ENCODE peak calls at places on chromosomes 5 and 9, in eight cellular contexts. One of them, this sample, is unnamed.

GRCh38 chr9:126337690-126338426 is 11.2 kb downstream of the MVB12B start:
- DNase-seq in stomach: no peak
- DNase-seq in tibial artery: no peak
- DNase-seq in fibroblast of lung: no peak
- DNase-seq in fibroblast of pulmonary artery: no peak
- DNase-seq in right lobe of liver: no peak
- DNase-seq in fibroblast of mammary gland: no peak
- DNase-seq in A549: no peak
- DNase-seq in this sample: no peak

GRCh38 chr9:101791938-101792337 is 53.5 kb upstream of the GRIN3A start:
- DNase-seq in A549: peak
- DNase-seq in fibroblast of pulmonary artery: peak
- DNase-seq in stomach: no peak
- DNase-seq in fibroblast of lung: no peak
- DNase-seq in right lobe of liver: no peak
- DNase-seq in fibroblast of mammary gland: peak
- DNase-seq in tibial artery: no peak
- DNase-seq in this sample: no peak

GRCh38 chr5:3104446-3105047 is 353.1 kb upstream of the IRX2 start:
- DNase-seq in stomach: no peak
- DNase-seq in fibroblast of lung: no peak
- DNase-seq in A549: no peak
- DNase-seq in tibial artery: no peak
- DNase-seq in right lobe of liver: no peak
- DNase-seq in fibroblast of mammary gland: no peak
- DNase-seq in fibroblast of pulmonary artery: no peak
- DNase-seq in this sample: no peak

GRCh38 chr9:128102861-128103588 is 24.5 kb downstream of the PTGES2 start:
- DNase-seq in right lobe of liver: peak
- DNase-seq in A549: no peak
- DNase-seq in stomach: peak
- DNase-seq in fibroblast of pulmonary artery: no peak
- DNase-seq in tibial artery: no peak
- DNase-seq in fibroblast of mammary gland: no peak
- DNase-seq in fibroblast of lung: no peak
- DNase-seq in this sample: no peak

GRCh38 chr5:139369181-139369580 is 13.9 kb downstream of the SLC23A1 start:
- DNase-seq in tibial artery: no peak
- DNase-seq in stomach: no peak
- DNase-seq in right lobe of liver: no peak
- DNase-seq in fibroblast of mammary gland: peak
- DNase-seq in A549: no peak
- DNase-seq in fibroblast of pulmonary artery: no peak
- DNase-seq in fibroblast of lung: peak
- DNase-seq in this sample: no peak

GRCh38 chr5:170565077-170565476 is 61.3 kb downstream of the KCNIP1 start:
- DNase-seq in fibroblast of pulmonary artery: no peak
- DNase-seq in fibroblast of lung: no peak
- DNase-seq in A549: no peak
- DNase-seq in tibial artery: no peak
- DNase-seq in right lobe of liver: no peak
- DNase-seq in stomach: no peak
- DNase-seq in fibroblast of mammary gland: no peak
- DNase-seq in this sample: no peak

GRCh38 chr5:1239514-1240251 is 14.5 kb downstream of the SLC6A18 start:
- DNase-seq in A549: no peak
- DNase-seq in fibroblast of mammary gland: no peak
- DNase-seq in fibroblast of lung: no peak
- DNase-seq in right lobe of liver: no peak
- DNase-seq in fibroblast of pulmonary artery: no peak
- DNase-seq in tibial artery: no peak
- DNase-seq in stomach: peak
- DNase-seq in this sample: no peak

GRCh38 chr9:22427226-22427880 is 19.3 kb upstream of the DMRTA1 start:
- DNase-seq in right lobe of liver: no peak
- DNase-seq in fibroblast of pulmonary artery: no peak
- DNase-seq in A549: no peak
- DNase-seq in tibial artery: no peak
- DNase-seq in stomach: no peak
- DNase-seq in fibroblast of mammary gland: no peak
- DNase-seq in fibroblast of lung: no peak
- DNase-seq in this sample: no peak

GRCh38 chr9:89629096-89629976 is 24.5 kb downstream of the GADD45G start:
- DNase-seq in fibroblast of lung: no peak
- DNase-seq in tibial artery: no peak
- DNase-seq in fibroblast of pulmonary artery: no peak
- DNase-seq in right lobe of liver: no peak
- DNase-seq in stomach: no peak
- DNase-seq in fibroblast of mammary gland: no peak
- DNase-seq in A549: no peak
- DNase-seq in this sample: no peak

GRCh38 chr5:66408561-66408960 is 187.6 kb upstream of the MAST4 start:
- DNase-seq in stomach: no peak
- DNase-seq in right lobe of liver: no peak
- DNase-seq in fibroblast of mammary gland: no peak
- DNase-seq in tibial artery: no peak
- DNase-seq in A549: no peak
- DNase-seq in fibroblast of lung: no peak
- DNase-seq in fibroblast of pulmonary artery: no peak
- DNase-seq in this sample: no peak

GRCh38 chr5:141330299-141331080 is at the start of gene PCDHGA1:
- DNase-seq in tibial artery: no peak
- DNase-seq in fibroblast of mammary gland: peak
- DNase-seq in stomach: no peak
- DNase-seq in A549: peak
- DNase-seq in fibroblast of lung: peak
- DNase-seq in fibroblast of pulmonary artery: peak
- DNase-seq in right lobe of liver: peak
- DNase-seq in this sample: no peak

GRCh38 chr5:17260549-17260948 is 43.1 kb downstream of the BASP1 start:
- DNase-seq in tibial artery: no peak
- DNase-seq in A549: no peak
- DNase-seq in right lobe of liver: no peak
- DNase-seq in fibroblast of lung: no peak
- DNase-seq in fibroblast of pulmonary artery: no peak
- DNase-seq in fibroblast of mammary gland: no peak
- DNase-seq in stomach: no peak
- DNase-seq in this sample: no peak

GRCh38 chr5:143536364-143536763 is 132.9 kb upstream of the NR3C1 start:
- DNase-seq in tibial artery: peak
- DNase-seq in stomach: no peak
- DNase-seq in A549: peak
- DNase-seq in fibroblast of mammary gland: peak
- DNase-seq in fibroblast of pulmonary artery: peak
- DNase-seq in right lobe of liver: no peak
- DNase-seq in fibroblast of lung: peak
- DNase-seq in this sample: peak

GRCh38 chr5:153067869-153068268 is 422.6 kb upstream of the GRIA1 start:
- DNase-seq in fibroblast of mammary gland: no peak
- DNase-seq in fibroblast of lung: no peak
- DNase-seq in tibial artery: no peak
- DNase-seq in A549: no peak
- DNase-seq in right lobe of liver: no peak
- DNase-seq in stomach: no peak
- DNase-seq in fibroblast of pulmonary artery: no peak
- DNase-seq in this sample: no peak

GRCh38 chr5:55599148-55600050 is 64.6 kb upstream of the PLPP1 start:
- DNase-seq in fibroblast of pulmonary artery: peak
- DNase-seq in tibial artery: no peak
- DNase-seq in right lobe of liver: no peak
- DNase-seq in A549: no peak
- DNase-seq in stomach: no peak
- DNase-seq in fibroblast of lung: no peak
- DNase-seq in fibroblast of mammary gland: no peak
- DNase-seq in this sample: no peak

GRCh38 chr5:55600086-55600485 is 65.3 kb upstream of the PLPP1 start:
- DNase-seq in fibroblast of mammary gland: no peak
- DNase-seq in fibroblast of pulmonary artery: no peak
- DNase-seq in stomach: no peak
- DNase-seq in A549: no peak
- DNase-seq in fibroblast of lung: no peak
- DNase-seq in right lobe of liver: no peak
- DNase-seq in tibial artery: no peak
- DNase-seq in this sample: no peak

GRCh38 chr5:55601209-55601618 is 66.5 kb upstream of the PLPP1 start:
- DNase-seq in fibroblast of pulmonary artery: peak
- DNase-seq in A549: peak
- DNase-seq in fibroblast of lung: peak
- DNase-seq in fibroblast of mammary gland: peak
- DNase-seq in right lobe of liver: peak
- DNase-seq in stomach: peak
- DNase-seq in tibial artery: peak
- DNase-seq in this sample: peak

GRCh38 chr5:55603947-55604346 is 69.2 kb upstream of the PLPP1 start:
- DNase-seq in fibroblast of lung: peak
- DNase-seq in fibroblast of mammary gland: peak
- DNase-seq in tibial artery: no peak
- DNase-seq in stomach: no peak
- DNase-seq in right lobe of liver: no peak
- DNase-seq in fibroblast of pulmonary artery: peak
- DNase-seq in A549: no peak
- DNase-seq in this sample: no peak

DNA sequence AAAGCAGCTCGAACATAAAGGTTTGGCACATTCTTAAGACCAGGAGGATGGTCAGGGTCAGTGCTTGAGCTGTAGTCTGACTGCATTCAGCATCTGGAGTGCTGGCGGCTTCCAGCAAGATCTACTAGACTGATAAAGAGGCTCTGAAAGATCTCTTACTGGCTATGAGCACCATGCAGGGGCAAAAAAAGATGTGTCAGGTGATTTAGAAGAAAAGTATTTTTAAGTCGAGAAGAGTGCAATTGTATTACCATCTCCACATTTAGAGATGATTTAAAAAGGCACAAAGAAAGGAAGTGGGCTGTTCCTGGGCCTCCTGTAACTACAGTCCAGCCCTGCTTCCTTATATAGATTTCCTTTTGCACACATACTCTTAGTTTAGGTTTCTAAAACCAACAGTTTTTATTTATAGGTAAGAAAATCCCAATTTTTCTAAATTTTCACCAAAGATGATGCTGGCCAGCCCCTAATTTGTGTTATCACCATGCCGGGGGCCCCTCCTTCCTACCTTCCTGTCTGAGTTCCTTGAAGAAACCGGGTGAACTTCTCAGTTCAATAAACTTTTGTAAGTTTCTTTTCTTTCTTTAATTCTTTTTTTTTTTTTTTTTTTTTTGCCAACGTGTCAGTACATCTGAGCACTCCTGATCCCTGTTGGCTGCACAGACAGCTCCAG is 65.9 kb upstream of the PLPP1 start:
- DNase-seq in right lobe of liver: no peak
- DNase-seq in fibroblast of pulmonary artery: peak
- DNase-seq in stomach: no peak
- DNase-seq in fibroblast of mammary gland: peak
- DNase-seq in fibroblast of lung: peak
- DNase-seq in tibial artery: peak
- DNase-seq in A549: no peak
- DNase-seq in this sample: no peak
- H3K4me3 ChIP-seq in right lobe of liver: peak
- H3K4me3 ChIP-seq in fibroblast of pulmonary artery: peak
- H3K4me3 ChIP-seq in stomach: no peak
- H3K4me3 ChIP-seq in fibroblast of mammary gland: no peak
- H3K4me3 ChIP-seq in fibroblast of lung: no peak
- H3K4me3 ChIP-seq in tibial artery: no peak
- H3K4me3 ChIP-seq in A549: peak
- H3K4me3 ChIP-seq in this sample: no peak

DNA sequence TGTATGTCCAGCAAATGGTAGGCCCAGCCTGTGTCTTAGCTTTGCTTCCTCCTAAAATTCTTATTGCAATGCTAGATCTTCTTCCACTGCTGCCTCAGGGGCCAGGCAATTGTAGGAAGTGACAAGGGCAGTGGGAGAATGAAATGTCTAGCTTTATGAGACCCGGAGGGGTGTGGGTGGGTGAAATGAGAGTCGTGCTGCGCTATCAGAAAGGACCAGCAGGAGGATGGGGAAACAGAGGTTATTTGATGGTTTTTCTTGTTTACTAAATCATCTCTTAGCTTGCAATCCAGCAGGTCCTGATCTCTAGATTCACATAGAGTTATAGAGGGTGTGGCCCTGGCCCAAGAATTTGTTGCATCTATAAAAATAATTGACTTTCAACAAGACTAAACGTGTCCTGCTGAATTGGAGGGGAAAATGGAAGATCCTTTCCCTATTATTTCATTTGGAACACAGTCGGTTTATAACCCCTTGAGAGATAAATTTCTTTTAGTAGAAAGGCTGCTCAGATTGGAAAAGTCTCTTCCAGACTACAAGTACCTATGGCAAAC is 43.6 kb downstream of the ZNF366 start:
- DNase-seq in fibroblast of lung: no peak
- DNase-seq in fibroblast of mammary gland: no peak
- DNase-seq in A549: no peak
- DNase-seq in fibroblast of pulmonary artery: no peak
- DNase-seq in stomach: no peak
- DNase-seq in tibial artery: no peak
- DNase-seq in right lobe of liver: no peak
- DNase-seq in this sample: no peak
- TF ChIP-seq CTCF in fibroblast of lung: peak
- TF ChIP-seq CTCF in fibroblast of mammary gland: no peak
- TF ChIP-seq CTCF in A549: no peak
- TF ChIP-seq CTCF in fibroblast of pulmonary artery: no peak
- TF ChIP-seq CTCF in stomach: no peak
- TF ChIP-seq CTCF in tibial artery: no peak
- TF ChIP-seq CTCF in right lobe of liver: no peak
- TF ChIP-seq CTCF in this sample: no peak

GRCh38 chr5:173781826-173782670 is 106.1 kb upstream of the CPEB4 start:
- DNase-seq in A549: peak
- DNase-seq in stomach: peak
- DNase-seq in fibroblast of pulmonary artery: peak
- DNase-seq in fibroblast of mammary gland: peak
- DNase-seq in fibroblast of lung: peak
- DNase-seq in right lobe of liver: peak
- DNase-seq in tibial artery: peak
- DNase-seq in this sample: peak
- H3K4me3 ChIP-seq in A549: no peak
- H3K4me3 ChIP-seq in stomach: no peak
- H3K4me3 ChIP-seq in fibroblast of pulmonary artery: no peak
- H3K4me3 ChIP-seq in fibroblast of mammary gland: no peak
- H3K4me3 ChIP-seq in fibroblast of lung: no peak
- H3K4me3 ChIP-seq in right lobe of liver: no peak
- H3K4me3 ChIP-seq in tibial artery: no peak
- H3K4me3 ChIP-seq in this sample: no peak

GRCh38 chr5:35598707-35599370 is 18.8 kb upstream of the SPEF2 start:
- DNase-seq in fibroblast of pulmonary artery: no peak
- DNase-seq in A549: no peak
- DNase-seq in stomach: peak
- DNase-seq in fibroblast of lung: no peak
- DNase-seq in right lobe of liver: no peak
- DNase-seq in fibroblast of mammary gland: no peak
- DNase-seq in tibial artery: no peak
- DNase-seq in this sample: peak
- TF ChIP-seq CTCF in fibroblast of pulmonary artery: no peak
- TF ChIP-seq CTCF in A549: no peak
- TF ChIP-seq CTCF in stomach: no peak
- TF ChIP-seq CTCF in fibroblast of lung: no peak
- TF ChIP-seq CTCF in right lobe of liver: peak
- TF ChIP-seq CTCF in fibroblast of mammary gland: no peak
- TF ChIP-seq CTCF in tibial artery: no peak
- TF ChIP-seq CTCF in this sample: peak